ENCODE peak calls at places on chromosome 19, in four cellular contexts. W is breast epithelium, G is kidney epithelial cell, N is heart left ventricle. I is an unnamed sample.

GRCh38 chr19:1862424-1863307 is 713 bp downstream of the KLF16 start:
- DNase-seq in W (no peak), G (no peak), N (no peak), I (peak; percentile 67)

GRCh38 chr19:13865243-13865577 is 11.7 kb upstream of the NANOS3 start:
- DNase-seq in W (no peak), G (no peak), N (no peak), I (no peak)

GRCh38 chr19:8304841-8305621 is 3.1 kb downstream of the CD320 start:
- DNase-seq in W (peak; percentile 49), G (no peak), N (peak; percentile 21), I (peak; percentile 67)

GRCh38 chr19:5484398-5485285 is 29.4 kb downstream of the ZNRF4 start:
- DNase-seq in W (no peak), G (no peak), N (no peak), I (peak; percentile 66)

GRCh38 chr19:48868196-48868886 is at the start of gene PLEKHA4:
- DNase-seq in W (no peak), G (no peak), N (peak; percentile 82), I (peak; percentile 36)

GRCh38 chr19:36152886-36153525 is 759 bp upstream of the COX7A1 start:
- DNase-seq in W (no peak), G (no peak), N (no peak), I (no peak)

GRCh38 chr19:12840091-12841079 is 2.1 kb downstream of the MAST1 start:
- DNase-seq in W (no peak), G (no peak), N (no peak), I (peak; percentile 98)

GRCh38 chr19:34733826-34734600 is at the start of gene ZNF181:
- DNase-seq in W (peak; percentile 86), G (peak; percentile 50), N (peak; percentile 92), I (peak; percentile 91)

GRCh38 chr19:44722131-44723121 is 23.5 kb downstream of the CEACAM16 start:
- DNase-seq in W (no peak), G (no peak), N (no peak), I (no peak)

GRCh38 chr19:2631213-2631821 is 71.2 kb downstream of the GNG7 start:
- DNase-seq in W (no peak), G (no peak), N (no peak), I (no peak)

GRCh38 chr19:13234518-13234917 is 84.3 kb downstream of the IER2 start:
- DNase-seq in W (no peak), G (no peak), N (no peak), I (peak; percentile 38)

GRCh38 chr19:12603714-12604113 is 6.9 kb downstream of the ZNF490 start:
- DNase-seq in W (no peak), G (no peak), N (no peak), I (no peak)

GRCh38 chr19:48826606-48827020 is 9.7 kb downstream of the HSD17B14 start:
- DNase-seq in W (no peak), G (no peak), N (no peak), I (peak; percentile 31)

GRCh38 chr19:33245948-33246728 is 20.5 kb upstream of the SLC7A10 start:
- DNase-seq in W (no peak), G (no peak), N (no peak), I (peak; percentile 19)
- TF ChIP-seq CTCF in W (no peak), G (peak; percentile 52), N (peak; percentile 28), I (peak; percentile 90)

GRCh38 chr19:9323919-9324583 is at the start of gene ZNF559:
- DNase-seq in W (peak; percentile 94), G (peak; percentile 73), N (peak; percentile 94), I (peak; percentile 93)
- TF ChIP-seq CTCF in W (no peak), G (peak; percentile 36), N (peak; percentile 33), I (peak; percentile 66)

GRCh38 chr19:54159352-54160181 is at the start of gene LENG1:
- DNase-seq in W (peak; percentile 100), G (peak; percentile 100), N (peak; percentile 100), I (peak; percentile 94)
- TF ChIP-seq CTCF in W (no peak), G (peak; percentile 14), N (peak; percentile 68), I (no peak)

GRCh38 chr19:47700934-47701716 is 12.1 kb upstream of the EHD2 start:
- DNase-seq in W (no peak), G (no peak), N (no peak), I (peak; percentile 14)

GRCh38 chr19:47701717-47702552 is 11.3 kb upstream of the EHD2 start:
- DNase-seq in W (no peak), G (no peak), N (no peak), I (peak; percentile 22)

GRCh38 chr19:47697863-47698609 is 15.2 kb upstream of the EHD2 start:
- DNase-seq in W (peak; percentile 84), G (peak; percentile 23), N (peak; percentile 74), I (peak; percentile 86)

GRCh38 chr19:47698631-47699359 is 14.4 kb upstream of the EHD2 start:
- DNase-seq in W (no peak), G (no peak), N (no peak), I (no peak)

DNA sequence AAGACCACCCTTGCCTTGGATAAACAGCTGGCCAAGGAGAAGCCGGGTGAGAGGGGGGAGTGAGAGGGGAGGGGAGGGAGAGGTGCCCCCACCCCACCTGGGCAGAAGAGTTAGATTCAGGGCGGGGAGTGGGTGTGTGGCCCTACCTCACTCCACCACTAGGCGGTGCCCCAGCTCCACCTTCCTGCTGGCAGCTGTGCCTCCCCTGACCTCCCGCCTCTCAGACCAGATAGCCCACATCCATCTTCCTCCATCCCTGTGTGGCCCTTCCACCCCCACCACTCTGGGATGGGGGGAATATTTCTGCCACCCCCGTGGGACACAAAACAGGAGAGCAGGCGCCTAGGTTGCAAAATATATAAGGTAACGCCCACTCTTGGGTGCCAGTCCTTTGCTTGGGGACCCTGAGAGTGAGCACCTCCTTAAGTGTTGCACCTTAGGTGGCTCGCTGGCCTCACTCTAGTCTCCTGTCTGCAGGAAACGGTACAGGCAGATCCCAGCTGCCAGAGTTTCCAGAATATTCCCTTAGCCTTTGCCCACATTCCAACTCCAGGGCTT is 13.8 kb upstream of the EHD2 start:
- DNase-seq in W (peak; percentile 68), G (no peak), N (no peak), I (peak; percentile 83)
- TF ChIP-seq CTCF in W (peak; percentile 65), G (peak; percentile 84), N (peak; percentile 69), I (peak; percentile 91)

DNA sequence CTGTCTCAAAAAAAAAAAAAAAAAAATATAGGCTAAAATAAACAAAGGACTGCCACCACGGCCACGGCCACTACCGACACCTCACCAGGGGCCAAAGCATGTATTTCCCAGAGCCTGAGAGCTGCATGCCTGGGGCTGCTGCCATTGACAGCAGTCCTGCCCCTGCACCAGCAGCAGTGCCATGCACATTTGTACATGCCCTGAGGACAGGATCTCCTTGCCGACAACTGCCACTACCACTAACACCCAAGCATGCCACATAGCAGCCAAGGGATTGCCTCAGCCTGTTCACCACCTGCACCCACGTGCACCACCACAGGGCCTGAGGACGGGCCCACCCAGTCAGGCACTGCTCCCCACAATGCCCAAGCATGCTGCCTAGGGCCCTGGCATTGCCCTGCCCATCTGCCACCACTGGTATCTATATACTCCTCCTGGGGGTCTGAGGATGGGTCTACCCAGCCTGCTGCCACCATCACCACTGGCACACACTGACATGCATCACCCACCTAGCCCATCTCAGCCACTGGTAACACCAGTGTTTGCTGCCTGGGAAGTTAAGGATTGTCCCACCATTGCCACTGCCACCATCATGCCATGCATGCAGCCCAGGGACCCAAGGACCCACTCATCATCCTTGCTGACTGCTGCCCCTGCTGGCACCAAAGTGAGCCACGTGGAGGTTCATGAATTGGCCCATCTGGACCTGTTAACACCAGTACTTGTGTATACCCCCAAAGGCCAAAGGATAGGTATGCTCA is 10.6 kb upstream of the NUP62 start:
- DNase-seq in W (no peak), G (no peak), N (no peak), I (no peak)
- TF ChIP-seq CTCF in W (no peak), G (no peak), N (no peak), I (no peak)

GRCh38 chr19:38544569-38545315 is 73.0 kb downstream of the MAP4K1 start:
- DNase-seq in W (no peak), G (peak; percentile 25), N (no peak), I (no peak)
- TF ChIP-seq CTCF in W (no peak), G (no peak), N (no peak), I (peak; percentile 5)

GRCh38 chr19:15173746-15174404 is 26.9 kb downstream of the NOTCH3 start:
- DNase-seq in W (no peak), G (no peak), N (no peak), I (no peak)
- TF ChIP-seq CTCF in W (no peak), G (peak; percentile 13), N (no peak), I (no peak)

I was measured in glutamatergic neuron.